ENCODE peak calls at places on chromosomes 6 and 20, in eight cellular contexts. F is transverse colon, Q is adrenal gland, N is IMR-90, A is uterus, M is lower leg skin, I is gastrocnemius medialis, X is breast epithelium. E is an unnamed sample.
A peak's percentile ranks its signal among the peaks of the same experiment; 100 is the strongest.

GRCh38 chr6:134041093-134041492 is 11.3 kb downstream of the SLC2A12 start:
- DNase-seq in F (no peak), Q (no peak), N (peak; percentile 82), A (no peak), M (no peak), I (no peak), X (no peak), E (no peak)

GRCh38 chr6:12890171-12890790 is 173.7 kb downstream of the PHACTR1 start:
- DNase-seq in F (no peak), Q (no peak), N (no peak), A (no peak), M (no peak), I (no peak), X (no peak), E (no peak)

GRCh38 chr6:34465551-34466241 is at the start of gene PACSIN1:
- DNase-seq in F (peak; percentile 17), Q (peak; percentile 45), N (no peak), A (no peak), M (no peak), I (no peak), X (no peak), E (no peak)

GRCh38 chr6:135576055-135576454 is 78.5 kb upstream of the AHI1 start:
- DNase-seq in F (no peak), Q (no peak), N (peak; percentile 80), A (no peak), M (no peak), I (no peak), X (no peak), E (no peak)

GRCh38 chr6:134593887-134594286 is 276.0 kb upstream of the SGK1 start:
- DNase-seq in F (no peak), Q (no peak), N (no peak), A (no peak), M (no peak), I (no peak), X (no peak), E (no peak)

GRCh38 chr6:99241905-99242534 is 107.5 kb downstream of the FAXC start:
- DNase-seq in F (no peak), Q (no peak), N (peak; percentile 40), A (no peak), M (no peak), I (no peak), X (no peak), E (no peak)

GRCh38 chr6:157753291-157753690 is 69.8 kb upstream of the SNX9 start:
- DNase-seq in F (no peak), Q (no peak), N (no peak), A (no peak), M (no peak), I (no peak), X (no peak), E (no peak)

GRCh38 chr6:44542401-44543116 is 155.1 kb downstream of the CDC5L start:
- DNase-seq in F (no peak), Q (peak; percentile 19), N (no peak), A (no peak), M (no peak), I (no peak), X (no peak), E (no peak)

GRCh38 chr6:65448806-65449397 is 258.1 kb downstream of the EYS start:
- DNase-seq in F (no peak), Q (no peak), N (no peak), A (no peak), M (no peak), I (no peak), X (no peak), E (no peak)

GRCh38 chr20:327041-327945 is 1.9 kb downstream of the SOX12 start:
- DNase-seq in F (peak; percentile 84), Q (peak; percentile 93), N (peak; percentile 92), A (peak; percentile 91), M (peak; percentile 66), I (peak; percentile 26), X (peak; percentile 82), E (peak; percentile 76)

GRCh38 chr6:143694560-143694959 is 16.8 kb downstream of the PHACTR2 start:
- DNase-seq in F (no peak), Q (no peak), N (peak; percentile 45), A (no peak), M (no peak), I (no peak), X (no peak), E (no peak)

GRCh38 chr20:62702886-62703852 is 5.5 kb upstream of the NTSR1 start:
- DNase-seq in F (no peak), Q (peak; percentile 83), N (peak; percentile 94), A (no peak), M (peak; percentile 43), I (no peak), X (no peak), E (peak; percentile 99)

GRCh38 chr20:37392441-37393195 is 46.7 kb downstream of the SRC start:
- DNase-seq in F (no peak), Q (no peak), N (no peak), A (no peak), M (no peak), I (no peak), X (no peak), E (no peak)
- TF ChIP-seq POLR2A in F (no peak), Q (no peak), N (no peak), A (no peak), M (no peak), I (no peak), X (no peak), E (no peak)

GRCh38 chr6:28864321-28864923 is 59.4 kb downstream of the TRIM27 start:
- DNase-seq in F (no peak), Q (no peak), N (no peak), A (no peak), M (no peak), I (no peak), X (no peak), E (no peak)
- TF ChIP-seq POLR2A in F (no peak), Q (no peak), N (no peak), A (no peak), M (no peak), I (no peak), X (no peak), E (no peak)

GRCh38 chr20:10434832-10435812 is at the start of gene SLX4IP:
- DNase-seq in F (peak; percentile 94), Q (peak; percentile 93), N (peak; percentile 95), A (peak; percentile 93), M (peak; percentile 96), I (peak; percentile 86), X (peak; percentile 89), E (peak; percentile 53)
- TF ChIP-seq POLR2A in F (peak; percentile 59), Q (no peak), N (no peak), A (no peak), M (no peak), I (no peak), X (no peak), E (peak; percentile 51)

DNA sequence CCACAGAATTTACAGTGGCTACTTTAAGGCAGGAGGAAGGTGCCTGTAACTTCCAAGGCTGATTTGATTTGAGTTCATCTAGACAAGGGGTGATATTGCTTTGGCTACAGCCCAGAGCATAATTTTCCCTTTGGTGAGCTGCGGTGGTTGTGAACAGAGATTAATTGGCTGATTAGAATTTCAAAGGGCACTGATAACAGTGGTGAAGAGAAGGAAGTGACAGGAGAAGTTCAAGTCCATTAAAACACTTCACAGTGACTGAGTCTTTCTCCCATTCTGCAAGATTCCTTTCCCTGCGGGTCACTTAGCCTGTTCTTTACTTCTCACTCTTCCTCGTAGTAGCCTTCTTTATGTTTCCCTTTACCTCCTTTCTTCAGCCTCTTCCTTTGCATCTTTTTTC is 121.1 kb upstream of the SASH1 start:
- DNase-seq in F (no peak), Q (no peak), N (peak; percentile 24), A (no peak), M (no peak), I (no peak), X (no peak), E (no peak)
- TF ChIP-seq POLR2A in F (no peak), Q (no peak), N (no peak), A (no peak), M (no peak), I (no peak), X (no peak), E (no peak)

GRCh38 chr6:31627690-31628287 is 7.3 kb downstream of the PRRC2A start:
- DNase-seq in F (no peak), Q (no peak), N (no peak), A (no peak), M (no peak), I (no peak), X (no peak), E (no peak)
- TF ChIP-seq POLR2A in F (no peak), Q (no peak), N (no peak), A (no peak), M (no peak), I (no peak), X (no peak), E (no peak)

GRCh38 chr6:43247115-43247999 is 4.1 kb downstream of the TTBK1 start:
- DNase-seq in F (peak; percentile 83), Q (peak; percentile 82), N (peak; percentile 13), A (peak; percentile 57), M (peak; percentile 33), I (peak; percentile 55), X (peak; percentile 78), E (peak; percentile 99)
- TF ChIP-seq POLR2A in F (no peak), Q (no peak), N (no peak), A (no peak), M (no peak), I (no peak), X (no peak), E (no peak)

GRCh38 chr20:35610833-35611427 is 4.7 kb upstream of the SPAG4 start:
- DNase-seq in F (no peak), Q (peak; percentile 56), N (no peak), A (no peak), M (no peak), I (no peak), X (no peak), E (no peak)
- TF ChIP-seq POLR2A in F (no peak), Q (no peak), N (no peak), A (no peak), M (no peak), I (no peak), X (no peak), E (no peak)

GRCh38 chr6:147202516-147203310 is 1.5 kb upstream of the STXBP5 start:
- DNase-seq in F (peak; percentile 88), Q (peak; percentile 92), N (peak; percentile 98), A (peak; percentile 76), M (peak; percentile 91), I (peak; percentile 87), X (peak; percentile 79), E (peak; percentile 86)
- TF ChIP-seq POLR2A in F (peak; percentile 87), Q (peak; percentile 91), N (no peak), A (peak; percentile 53), M (peak; percentile 53), I (peak; percentile 71), X (peak; percentile 67), E (peak; percentile 60)